ENCODE peak calls at places on chromosomes 2 and 18, in five cellular contexts. One of them, this sample, is unnamed.

GRCh38 chr18:75202976-75203375 is 6.0 kb downstream of the PTGR3 start:
- DNase-seq in HS-5: no peak
- DNase-seq in NCI-H1105: no peak
- DNase-seq in iPS DF 6.9: no peak
- DNase-seq in K562: no peak
- DNase-seq in this sample: no peak

GRCh38 chr2:171941316-171941699 is 19.0 kb downstream of the HAT1 start:
- DNase-seq in HS-5: no peak
- DNase-seq in NCI-H1105: no peak
- DNase-seq in iPS DF 6.9: no peak
- DNase-seq in K562: no peak
- DNase-seq in this sample: no peak

GRCh38 chr2:202237787-202238233 is 587 bp downstream of the SUMO1 start:
- DNase-seq in HS-5: peak
- DNase-seq in NCI-H1105: peak
- DNase-seq in iPS DF 6.9: no peak
- DNase-seq in K562: no peak
- DNase-seq in this sample: peak

GRCh38 chr18:36576339-36576738 is 252.5 kb downstream of the TPGS2 start:
- DNase-seq in HS-5: no peak
- DNase-seq in NCI-H1105: no peak
- DNase-seq in iPS DF 6.9: no peak
- DNase-seq in K562: no peak
- DNase-seq in this sample: no peak

GRCh38 chr2:3171564-3172264 is 205.9 kb downstream of the EIPR1 start:
- DNase-seq in HS-5: no peak
- DNase-seq in NCI-H1105: no peak
- DNase-seq in iPS DF 6.9: no peak
- DNase-seq in K562: no peak
- DNase-seq in this sample: no peak

GRCh38 chr2:174344716-174345472 is 10.1 kb downstream of the SP9 start:
- DNase-seq in HS-5: no peak
- DNase-seq in NCI-H1105: peak
- DNase-seq in iPS DF 6.9: no peak
- DNase-seq in K562: no peak
- DNase-seq in this sample: no peak

GRCh38 chr2:10163498-10164486 is 41.3 kb downstream of the RRM2 start:
- DNase-seq in HS-5: no peak
- DNase-seq in NCI-H1105: no peak
- DNase-seq in iPS DF 6.9: no peak
- DNase-seq in K562: no peak
- DNase-seq in this sample: no peak

GRCh38 chr2:224646242-224646846 is 61.2 kb upstream of the CUL3 start:
- DNase-seq in HS-5: no peak
- DNase-seq in NCI-H1105: no peak
- DNase-seq in iPS DF 6.9: peak
- DNase-seq in K562: peak
- DNase-seq in this sample: no peak

GRCh38 chr2:181684454-181685149 is 4.3 kb upstream of the NEUROD1 start:
- DNase-seq in HS-5: no peak
- DNase-seq in NCI-H1105: no peak
- DNase-seq in iPS DF 6.9: no peak
- DNase-seq in K562: no peak
- DNase-seq in this sample: no peak

GRCh38 chr2:180519276-180519675 is 461.1 kb upstream of the UBE2E3 start:
- DNase-seq in HS-5: peak
- DNase-seq in NCI-H1105: no peak
- DNase-seq in iPS DF 6.9: no peak
- DNase-seq in K562: no peak
- DNase-seq in this sample: no peak

GRCh38 chr2:215811003-215811402 is 202.3 kb downstream of the MREG start:
- DNase-seq in HS-5: no peak
- DNase-seq in NCI-H1105: no peak
- DNase-seq in iPS DF 6.9: no peak
- DNase-seq in K562: no peak
- DNase-seq in this sample: no peak